ENCODE peak calls at places on chromosomes 1 and 21, in eight cellular contexts. H is cardiac muscle cell, F is HL-60, B is brain microvascular endothelial cell, R is ovary, A is astrocyte of the spinal cord, P is HFF-Myc, C is heart right ventricle. Y is an unnamed sample.

GRCh38 chr1:209398330-209398991 is 185.1 kb upstream of the CAMK1G start:
- DNase-seq in H (peak; percentile 92), F (no peak), B (peak; percentile 65), R (no peak), A (peak; percentile 84), P (peak; percentile 80), C (no peak), Y (peak; percentile 69)

GRCh38 chr1:22339237-22339636 is 112.4 kb upstream of the ZBTB40 start:
- DNase-seq in H (peak; percentile 32), F (no peak), B (no peak), R (peak; percentile 87), A (no peak), P (no peak), C (no peak), Y (no peak)

GRCh38 chr1:222546091-222546490 is 1.8 kb downstream of the HHIPL2 start:
- DNase-seq in H (no peak), F (no peak), B (no peak), R (no peak), A (no peak), P (no peak), C (no peak), Y (no peak)

GRCh38 chr1:52033190-52034049 is at the start of gene KTI12:
- DNase-seq in H (peak; percentile 95), F (peak; percentile 90), B (peak; percentile 85), R (peak; percentile 88), A (peak; percentile 89), P (peak; percentile 83), C (peak; percentile 88), Y (peak; percentile 76)

GRCh38 chr1:245872475-245872874 is 634.6 kb downstream of the SMYD3 start:
- DNase-seq in H (no peak), F (no peak), B (no peak), R (no peak), A (no peak), P (no peak), C (no peak), Y (no peak)

GRCh38 chr1:153793973-153794615 is 18.9 kb downstream of the SLC27A3 start:
- DNase-seq in H (no peak), F (no peak), B (no peak), R (no peak), A (no peak), P (no peak), C (no peak), Y (no peak)

GRCh38 chr21:36753556-36753955 is 54.6 kb downstream of the SIM2 start:
- DNase-seq in H (peak; percentile 60), F (no peak), B (peak; percentile 82), R (no peak), A (peak; percentile 85), P (no peak), C (no peak), Y (peak; percentile 43)

GRCh38 chr1:53294557-53294956 is 33.3 kb downstream of the LRP8 start:
- DNase-seq in H (peak; percentile 62), F (no peak), B (peak; percentile 46), R (no peak), A (peak; percentile 48), P (no peak), C (no peak), Y (peak; percentile 46)

GRCh38 chr1:98399219-98399618 is 262.3 kb upstream of the SNX7 start:
- DNase-seq in H (no peak), F (no peak), B (no peak), R (no peak), A (no peak), P (no peak), C (no peak), Y (no peak)

GRCh38 chr1:118479351-118479750 is 294.3 kb upstream of the SPAG17 start:
- DNase-seq in H (no peak), F (no peak), B (no peak), R (no peak), A (no peak), P (no peak), C (no peak), Y (no peak)

GRCh38 chr1:84698718-84699117 is 8.5 kb upstream of the SSX2IP start:
- DNase-seq in H (peak; percentile 86), F (no peak), B (peak; percentile 68), R (no peak), A (peak; percentile 87), P (peak; percentile 87), C (no peak), Y (peak; percentile 78)

GRCh38 chr1:59718989-59719360 is 95.8 kb upstream of the HOOK1 start:
- DNase-seq in H (no peak), F (no peak), B (no peak), R (no peak), A (no peak), P (no peak), C (peak; percentile 37), Y (no peak)

GRCh38 chr1:209590405-209590804 is 6.9 kb downstream of the CAMK1G start:
- DNase-seq in H (peak; percentile 29), F (no peak), B (peak; percentile 36), R (peak; percentile 31), A (no peak), P (no peak), C (no peak), Y (no peak)

GRCh38 chr21:29342394-29342957 is 43.8 kb downstream of the BACH1 start:
- DNase-seq in H (peak; percentile 91), F (no peak), B (peak; percentile 96), R (no peak), A (peak; percentile 98), P (peak; percentile 72), C (peak; percentile 67), Y (peak; percentile 99)

GRCh38 chr1:46575778-46576177 is 24.3 kb upstream of the KNCN start:
- DNase-seq in H (no peak), F (no peak), B (no peak), R (no peak), A (no peak), P (no peak), C (no peak), Y (no peak)

GRCh38 chr1:185645686-185646085 is 88.5 kb upstream of the HMCN1 start:
- DNase-seq in H (peak; percentile 8), F (no peak), B (no peak), R (no peak), A (peak; percentile 21), P (no peak), C (no peak), Y (no peak)

GRCh38 chr1:185644531-185644930 is 89.7 kb upstream of the HMCN1 start:
- DNase-seq in H (no peak), F (no peak), B (no peak), R (no peak), A (no peak), P (no peak), C (no peak), Y (no peak)

GRCh38 chr1:185645201-185645640 is 89.0 kb upstream of the HMCN1 start:
- DNase-seq in H (peak; percentile 56), F (no peak), B (peak; percentile 6), R (no peak), A (no peak), P (no peak), C (no peak), Y (peak; percentile 28)

GRCh38 chr1:185648858-185649589 is 85.2 kb upstream of the HMCN1 start:
- DNase-seq in H (no peak), F (no peak), B (no peak), R (no peak), A (no peak), P (no peak), C (no peak), Y (no peak)

GRCh38 chr1:185646202-185646683 is 87.9 kb upstream of the HMCN1 start:
- DNase-seq in H (peak; percentile 99), F (no peak), B (peak; percentile 99), R (no peak), A (peak; percentile 98), P (peak; percentile 97), C (no peak), Y (peak; percentile 93)
- H3K4me3 ChIP-seq in H (no peak overlapping the region), F (no peak overlapping the region), B (no peak overlapping the region), R (no peak overlapping the region), A (no peak overlapping the region), P (no peak overlapping the region), C (no peak overlapping the region), Y (no peak overlapping the region)

GRCh38 chr1:23509896-23510295 is 21.1 kb downstream of the E2F2 start:
- DNase-seq in H (no peak), F (no peak), B (no peak), R (no peak), A (no peak), P (no peak), C (no peak), Y (no peak)
- H3K4me3 ChIP-seq in H (no peak overlapping the region), F (no peak overlapping the region), B (no peak overlapping the region), R (no peak overlapping the region), A (no peak overlapping the region), P (no peak overlapping the region), C (no peak overlapping the region), Y (no peak overlapping the region)

GRCh38 chr1:100782473-100783010 is 63.0 kb downstream of the VCAM1 start:
- DNase-seq in H (no peak), F (no peak), B (no peak), R (no peak), A (no peak), P (no peak), C (no peak), Y (no peak)

GRCh38 chr1:100780826-100781225 is 61.3 kb downstream of the VCAM1 start:
- DNase-seq in H (no peak), F (no peak), B (no peak), R (no peak), A (no peak), P (no peak), C (no peak), Y (no peak)

GRCh38 chr1:100786870-100787269 is 67.3 kb downstream of the VCAM1 start:
- DNase-seq in H (no peak), F (no peak), B (no peak), R (no peak), A (no peak), P (no peak), C (no peak), Y (no peak)

GRCh38 chr1:100785399-100786082 is 66.0 kb downstream of the VCAM1 start:
- DNase-seq in H (peak; percentile 97), F (no peak), B (peak; percentile 40), R (no peak), A (peak; percentile 89), P (no peak), C (no peak), Y (no peak)
- H3K4me3 ChIP-seq in H (no peak overlapping the region), F (no peak overlapping the region), B (no peak overlapping the region), R (no peak overlapping the region), A (peak overlapping the region; percentile 0), P (no peak overlapping the region), C (no peak overlapping the region), Y (no peak overlapping the region)

DNA sequence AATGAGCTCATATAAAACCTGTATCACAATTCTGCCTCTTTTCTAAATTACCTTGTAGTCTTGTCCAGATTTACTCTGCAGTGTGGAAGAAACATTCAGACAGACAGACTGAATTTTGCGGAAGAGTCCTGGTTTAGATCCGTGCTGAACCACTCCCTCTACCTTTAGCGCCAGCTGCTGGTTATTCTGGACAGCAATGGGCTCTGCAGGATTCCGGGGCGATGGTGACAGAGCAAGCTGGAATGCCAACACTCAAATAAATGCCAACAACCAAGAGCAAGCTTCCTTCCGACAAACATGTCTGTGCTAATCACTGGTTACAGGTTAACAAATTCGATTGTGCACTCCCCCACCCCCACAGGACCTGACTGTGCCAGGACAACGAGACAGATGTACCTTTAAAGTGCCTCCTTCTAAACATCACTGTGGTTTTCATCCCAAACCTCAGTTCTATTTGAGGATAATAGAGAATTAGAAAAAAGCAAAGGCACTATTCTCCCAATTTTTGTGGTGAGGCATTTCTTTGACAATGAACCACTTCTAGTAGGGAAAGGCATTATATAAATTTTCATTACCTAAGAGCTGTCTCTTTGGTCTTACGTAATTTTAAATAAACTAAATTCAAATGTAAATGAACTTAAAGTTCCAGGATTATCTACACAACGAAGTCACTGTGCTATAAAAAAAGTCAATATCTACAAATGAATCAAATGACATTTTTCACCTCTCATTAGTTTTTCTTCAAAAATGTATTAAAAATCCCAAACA is 90.4 kb downstream of the INTS7 start:
- DNase-seq in H (peak; percentile 46), F (no peak), B (no peak), R (no peak), A (peak; percentile 48), P (peak; percentile 4), C (no peak), Y (no peak)
- H3K4me3 ChIP-seq in H (no peak overlapping the region), F (no peak overlapping the region), B (no peak overlapping the region), R (no peak overlapping the region), A (no peak overlapping the region), P (no peak overlapping the region), C (no peak overlapping the region), Y (no peak overlapping the region)

Y was measured in skeletal muscle cell.